ENCODE peak calls at places on chromosomes 3 and 15, in ten cellular contexts. D, C, I, W, H, Z, N, V, X and O are unnamed samples.

GRCh38 chr3:143236226-143236964 is 116.8 kb downstream of the CHST2 start:
- DNase-seq in N (no peak), D (no peak), H (no peak), C (no peak), W (no peak), V (no peak), X (no peak), I (no peak), Z (no peak), O (no peak)

GRCh38 chr15:80234883-80235282 is 17.1 kb downstream of the CTXND1 start:
- DNase-seq in D (peak), V (peak), Z (no peak), N (peak), I (no peak), H (no peak), X (peak), W (peak), C (no peak), O (no peak)

GRCh38 chr3:10697918-10698317 is 118.1 kb upstream of the SLC6A11 start:
- DNase-seq in X (no peak), D (peak), N (no peak), I (no peak), V (peak), C (no peak), H (no peak), Z (no peak), W (no peak), O (no peak)

GRCh38 chr3:183178833-183179549 is 16.5 kb upstream of the LAMP3 start:
- DNase-seq in H (no peak), N (peak), V (peak), W (no peak), I (peak), C (peak), D (peak), X (peak), Z (peak), O (no peak)

GRCh38 chr3:58626841-58627579 is 39.6 kb downstream of the FAM3D start:
- DNase-seq in N (no peak), V (no peak), X (no peak), D (no peak), Z (no peak), H (no peak), W (no peak), C (no peak), I (no peak), O (no peak)

GRCh38 chr3:196569003-196569516 is 600 bp downstream of the FBXO45 start:
- DNase-seq in H (peak), W (peak), N (peak), X (peak), V (peak), D (peak), I (no peak), C (peak), Z (no peak), O (peak)

GRCh38 chr3:14569474-14569873 is 29.3 kb upstream of the GRIP2 start:
- DNase-seq in H (no peak), X (no peak), D (no peak), I (no peak), W (no peak), Z (no peak), C (no peak), V (no peak), N (no peak), O (no peak)

GRCh38 chr3:179603831-179604230 is 607 bp downstream of the MRPL47 start:
- DNase-seq in H (no peak), I (no peak), V (peak), Z (no peak), X (no peak), D (no peak), N (no peak), C (no peak), W (no peak), O (no peak)

GRCh38 chr15:89303986-89304385 is 30.6 kb downstream of the POLG start:
- DNase-seq in W (no peak), I (no peak), Z (no peak), D (peak), N (no peak), H (no peak), C (no peak), V (no peak), X (no peak), O (no peak)

GRCh38 chr3:127608362-127608718 is 10.1 kb downstream of the MCM2 start:
- DNase-seq in I (no peak), N (no peak), W (no peak), D (no peak), H (no peak), C (no peak), V (no peak), Z (peak), X (no peak), O (peak)

GRCh38 chr3:36591959-36592358 is 172.4 kb downstream of the DCLK3 start:
- DNase-seq in W (no peak), I (no peak), H (no peak), C (peak), V (no peak), Z (no peak), D (peak), N (no peak), X (peak), O (no peak)

GRCh38 chr15:64695571-64695992 is 79.8 kb downstream of the RBPMS2 start:
- DNase-seq in D (no peak), I (no peak), V (no peak), X (no peak), C (no peak), N (no peak), H (peak), Z (no peak), W (no peak), O (no peak)

GRCh38 chr15:40695469-40695910 is 516 bp downstream of the RAD51 start:
- DNase-seq in V (no peak), H (no peak), X (peak), D (no peak), W (no peak), N (no peak), C (peak), Z (no peak), I (no peak), O (no peak)

GRCh38 chr3:104514371-104514770 is 852.3 kb upstream of the ALCAM start:
- DNase-seq in W (no peak), I (no peak), D (no peak), H (no peak), Z (no peak), C (no peak), X (no peak), N (no peak), V (no peak), O (no peak)

GRCh38 chr3:43907508-43907858 is 216.7 kb downstream of the ABHD5 start:
- DNase-seq in I (no peak), W (no peak), D (no peak), N (no peak), X (no peak), H (no peak), Z (no peak), C (no peak), V (no peak), O (no peak)